ENCODE peak calls at places on chromosome 2, in four cellular contexts. One of them, this sample, is unnamed.

GRCh38 chr2:30255466-30256408 is 24.4 kb downstream of the LBH start:
- DNase-seq in AG08396: no peak
- DNase-seq in AML-193: no peak
- DNase-seq in NCI-H510A treated with DMSO at 0.1 percent for 48 hours: peak
- DNase-seq in this sample: no peak

GRCh38 chr2:239239607-239240479 is 161.0 kb downstream of the HDAC4 start:
- DNase-seq in AG08396: peak
- DNase-seq in AML-193: no peak
- DNase-seq in NCI-H510A treated with DMSO at 0.1 percent for 48 hours: peak
- DNase-seq in this sample: no peak

GRCh38 chr2:205605638-205606304 is 76.5 kb upstream of the NRP2 start:
- DNase-seq in AG08396: no peak
- DNase-seq in AML-193: no peak
- DNase-seq in NCI-H510A treated with DMSO at 0.1 percent for 48 hours: no peak
- DNase-seq in this sample: no peak

GRCh38 chr2:223404616-223405015 is 197.5 kb downstream of the SCG2 start:
- DNase-seq in AG08396: no peak
- DNase-seq in AML-193: no peak
- DNase-seq in NCI-H510A treated with DMSO at 0.1 percent for 48 hours: no peak
- DNase-seq in this sample: no peak

GRCh38 chr2:12915792-12916191 is 199.1 kb downstream of the TRIB2 start:
- DNase-seq in AG08396: no peak
- DNase-seq in AML-193: no peak
- DNase-seq in NCI-H510A treated with DMSO at 0.1 percent for 48 hours: no peak
- DNase-seq in this sample: no peak

GRCh38 chr2:216181351-216181750 is 72.2 kb downstream of the XRCC5 start:
- DNase-seq in AG08396: no peak
- DNase-seq in AML-193: no peak
- DNase-seq in NCI-H510A treated with DMSO at 0.1 percent for 48 hours: no peak
- DNase-seq in this sample: no peak

GRCh38 chr2:75002007-75002406 is 43.6 kb downstream of the POLE4 start:
- DNase-seq in AG08396: no peak
- DNase-seq in AML-193: no peak
- DNase-seq in NCI-H510A treated with DMSO at 0.1 percent for 48 hours: no peak
- DNase-seq in this sample: no peak

GRCh38 chr2:59961733-59962132 is 591.7 kb downstream of the BCL11A start:
- DNase-seq in AG08396: no peak
- DNase-seq in AML-193: no peak
- DNase-seq in NCI-H510A treated with DMSO at 0.1 percent for 48 hours: no peak
- DNase-seq in this sample: no peak

GRCh38 chr2:227817940-227818568 is 4.4 kb downstream of the CCL20 start:
- DNase-seq in AG08396: peak
- DNase-seq in AML-193: peak
- DNase-seq in NCI-H510A treated with DMSO at 0.1 percent for 48 hours: peak
- DNase-seq in this sample: peak

GRCh38 chr2:74253937-74254336 is 55.5 kb downstream of the MTHFD2 start:
- DNase-seq in AG08396: no peak
- DNase-seq in AML-193: no peak
- DNase-seq in NCI-H510A treated with DMSO at 0.1 percent for 48 hours: no peak
- DNase-seq in this sample: no peak

GRCh38 chr2:74552914-74553811 is 579 bp downstream of the LOXL3 start:
- DNase-seq in AG08396: peak
- DNase-seq in AML-193: no peak
- DNase-seq in NCI-H510A treated with DMSO at 0.1 percent for 48 hours: peak
- DNase-seq in this sample: no peak

GRCh38 chr2:189613077-189613636 is 32.6 kb upstream of the SLC40A1 start:
- DNase-seq in AG08396: peak
- DNase-seq in AML-193: no peak
- DNase-seq in NCI-H510A treated with DMSO at 0.1 percent for 48 hours: peak
- DNase-seq in this sample: no peak

GRCh38 chr2:233034-233433 is 30.8 kb downstream of the SH3YL1 start:
- DNase-seq in AG08396: no peak
- DNase-seq in AML-193: no peak
- DNase-seq in NCI-H510A treated with DMSO at 0.1 percent for 48 hours: no peak
- DNase-seq in this sample: no peak

GRCh38 chr2:96167407-96168013 is 22.3 kb upstream of the DUSP2 start:
- DNase-seq in AG08396: no peak
- DNase-seq in AML-193: no peak
- DNase-seq in NCI-H510A treated with DMSO at 0.1 percent for 48 hours: no peak
- DNase-seq in this sample: no peak

GRCh38 chr2:168757223-168757622 is 45.2 kb upstream of the NOSTRIN start:
- DNase-seq in AG08396: no peak
- DNase-seq in AML-193: no peak
- DNase-seq in NCI-H510A treated with DMSO at 0.1 percent for 48 hours: no peak
- DNase-seq in this sample: no peak

GRCh38 chr2:127664065-127664894 is 11.1 kb downstream of the LIMS2 start:
- DNase-seq in AG08396: no peak
- DNase-seq in AML-193: no peak
- DNase-seq in NCI-H510A treated with DMSO at 0.1 percent for 48 hours: no peak
- DNase-seq in this sample: no peak

GRCh38 chr2:183541766-183542165 is 417.5 kb downstream of the NUP35 start:
- DNase-seq in AG08396: no peak
- DNase-seq in AML-193: no peak
- DNase-seq in NCI-H510A treated with DMSO at 0.1 percent for 48 hours: no peak
- DNase-seq in this sample: peak

GRCh38 chr2:36655456-36655855 is 41.1 kb upstream of the VIT start:
- DNase-seq in AG08396: peak
- DNase-seq in AML-193: no peak
- DNase-seq in NCI-H510A treated with DMSO at 0.1 percent for 48 hours: no peak
- DNase-seq in this sample: peak

GRCh38 chr2:196168181-196168580 is 3.2 kb downstream of the STK17B start:
- DNase-seq in AG08396: no peak
- DNase-seq in AML-193: peak
- DNase-seq in NCI-H510A treated with DMSO at 0.1 percent for 48 hours: no peak
- DNase-seq in this sample: no peak

GRCh38 chr2:240810621-240811020 is 9.4 kb downstream of the KIF1A start:
- DNase-seq in AG08396: no peak
- DNase-seq in AML-193: no peak
- DNase-seq in NCI-H510A treated with DMSO at 0.1 percent for 48 hours: no peak
- DNase-seq in this sample: no peak

GRCh38 chr2:60518567-60518966 is 34.9 kb downstream of the BCL11A start:
- DNase-seq in AG08396: no peak
- DNase-seq in AML-193: no peak
- DNase-seq in NCI-H510A treated with DMSO at 0.1 percent for 48 hours: no peak
- DNase-seq in this sample: no peak

GRCh38 chr2:199490049-199490448 is 32.3 kb upstream of the SATB2 start:
- DNase-seq in AG08396: no peak
- DNase-seq in AML-193: no peak
- DNase-seq in NCI-H510A treated with DMSO at 0.1 percent for 48 hours: no peak
- DNase-seq in this sample: no peak

GRCh38 chr2:29844713-29845320 is 76.6 kb downstream of the ALK start:
- DNase-seq in AG08396: no peak
- DNase-seq in AML-193: no peak
- DNase-seq in NCI-H510A treated with DMSO at 0.1 percent for 48 hours: no peak
- DNase-seq in this sample: no peak

GRCh38 chr2:150610670-150611279 is 123.3 kb upstream of the RND3 start:
- DNase-seq in AG08396: peak
- DNase-seq in AML-193: peak
- DNase-seq in NCI-H510A treated with DMSO at 0.1 percent for 48 hours: no peak
- DNase-seq in this sample: no peak

GRCh38 chr2:232894746-232895145 is 24.7 kb downstream of the SNORC start:
- DNase-seq in AG08396: no peak
- DNase-seq in AML-193: no peak
- DNase-seq in NCI-H510A treated with DMSO at 0.1 percent for 48 hours: no peak
- DNase-seq in this sample: no peak

GRCh38 chr2:8554296-8554806 is 127.5 kb upstream of the ID2 start:
- DNase-seq in AG08396: no peak
- DNase-seq in AML-193: no peak
- DNase-seq in NCI-H510A treated with DMSO at 0.1 percent for 48 hours: no peak
- DNase-seq in this sample: no peak

GRCh38 chr2:85259101-85259590 is 68.6 kb downstream of the TGOLN2 start:
- DNase-seq in AG08396: peak
- DNase-seq in AML-193: no peak
- DNase-seq in NCI-H510A treated with DMSO at 0.1 percent for 48 hours: no peak
- DNase-seq in this sample: peak

GRCh38 chr2:7886665-7887064 is 795.2 kb upstream of the ID2 start:
- DNase-seq in AG08396: peak
- DNase-seq in AML-193: no peak
- DNase-seq in NCI-H510A treated with DMSO at 0.1 percent for 48 hours: no peak
- DNase-seq in this sample: no peak

GRCh38 chr2:181174880-181175590 is 194.6 kb downstream of the UBE2E3 start:
- DNase-seq in AG08396: no peak
- DNase-seq in AML-193: no peak
- DNase-seq in NCI-H510A treated with DMSO at 0.1 percent for 48 hours: no peak
- DNase-seq in this sample: no peak

GRCh38 chr2:217934321-217935131 is 68.3 kb downstream of the TNS1 start:
- DNase-seq in AG08396: peak
- DNase-seq in AML-193: peak
- DNase-seq in NCI-H510A treated with DMSO at 0.1 percent for 48 hours: no peak
- DNase-seq in this sample: no peak

GRCh38 chr2:54499666-54500065 is 43.5 kb downstream of the SPTBN1 start:
- DNase-seq in AG08396: no peak
- DNase-seq in AML-193: no peak
- DNase-seq in NCI-H510A treated with DMSO at 0.1 percent for 48 hours: no peak
- DNase-seq in this sample: no peak

GRCh38 chr2:147327636-147328035 is 517.2 kb upstream of the ACVR2A start:
- DNase-seq in AG08396: no peak
- DNase-seq in AML-193: no peak
- DNase-seq in NCI-H510A treated with DMSO at 0.1 percent for 48 hours: no peak
- DNase-seq in this sample: no peak

GRCh38 chr2:152585830-152586484 is 131.3 kb downstream of the PRPF40A start:
- DNase-seq in AG08396: peak
- DNase-seq in AML-193: no peak
- DNase-seq in NCI-H510A treated with DMSO at 0.1 percent for 48 hours: no peak
- DNase-seq in this sample: peak

GRCh38 chr2:171404258-171404657 is 29.5 kb downstream of the METTL8 start:
- DNase-seq in AG08396: peak
- DNase-seq in AML-193: no peak
- DNase-seq in NCI-H510A treated with DMSO at 0.1 percent for 48 hours: no peak
- DNase-seq in this sample: peak

GRCh38 chr2:84856785-84857184 is 24.1 kb downstream of the TRABD2A start:
- DNase-seq in AG08396: no peak
- DNase-seq in AML-193: peak
- DNase-seq in NCI-H510A treated with DMSO at 0.1 percent for 48 hours: no peak
- DNase-seq in this sample: no peak